ENCODE peak calls at places on chromosomes 6 and 20, in four cellular contexts. One of them, this sample, is unnamed.

GRCh38 chr20:21609221-21609620 is 95.4 kb upstream of the NKX2-2 start:
- DNase-seq in K562: no peak
- DNase-seq in H1: no peak
- DNase-seq in HepG2: peak
- DNase-seq in this sample: no peak

GRCh38 chr20:43665466-43666176 is 1.3 kb upstream of the MYBL2 start:
- DNase-seq in H1: no peak
- DNase-seq in K562: no peak
- DNase-seq in HepG2: no peak
- DNase-seq in this sample: no peak

GRCh38 chr6:22362361-22362760 is 65.5 kb upstream of the PRL start:
- DNase-seq in K562: no peak
- DNase-seq in HepG2: no peak
- DNase-seq in H1: no peak
- DNase-seq in this sample: no peak

GRCh38 chr6:57242505-57242904 is 20.4 kb upstream of the RAB23 start:
- DNase-seq in K562: no peak
- DNase-seq in HepG2: peak
- DNase-seq in H1: no peak
- DNase-seq in this sample: no peak

GRCh38 chr6:122116912-122117663 is 282.4 kb upstream of the HSF2 start:
- DNase-seq in HepG2: no peak
- DNase-seq in H1: no peak
- DNase-seq in K562: no peak
- DNase-seq in this sample: no peak

GRCh38 chr20:53069121-53069520 is 97.0 kb downstream of the TSHZ2 start:
- DNase-seq in HepG2: no peak
- DNase-seq in H1: no peak
- DNase-seq in K562: no peak
- DNase-seq in this sample: no peak

GRCh38 chr6:145137425-145137824 is 597.9 kb downstream of the EPM2A start:
- DNase-seq in HepG2: peak
- DNase-seq in H1: no peak
- DNase-seq in K562: peak
- DNase-seq in this sample: no peak

GRCh38 chr6:170393807-170394399 is 87.3 kb downstream of the FAM120B start:
- DNase-seq in K562: no peak
- DNase-seq in HepG2: no peak
- DNase-seq in H1: no peak
- DNase-seq in this sample: no peak

GRCh38 chr6:168374051-168374502 is 54.5 kb upstream of the DACT2 start:
- DNase-seq in K562: no peak
- DNase-seq in HepG2: no peak
- DNase-seq in H1: no peak
- DNase-seq in this sample: no peak

GRCh38 chr20:42483694-42484303 is 705.9 kb downstream of the PTPRT start:
- DNase-seq in K562: peak
- DNase-seq in H1: peak
- DNase-seq in HepG2: peak
- DNase-seq in this sample: no peak

GRCh38 chr20:17568972-17569471 is 853 bp upstream of the DSTN start:
- DNase-seq in H1: peak
- DNase-seq in HepG2: peak
- DNase-seq in K562: peak
- DNase-seq in this sample: no peak

GRCh38 chr20:32625996-32626395 is 40.9 kb upstream of the NOL4L start:
- DNase-seq in HepG2: no peak
- DNase-seq in H1: no peak
- DNase-seq in K562: no peak
- DNase-seq in this sample: no peak
- H3K9ac ChIP-seq in HepG2: no peak
- H3K9ac ChIP-seq in H1: no peak
- H3K9ac ChIP-seq in K562: peak
- H3K9ac ChIP-seq in this sample: no peak

DNA sequence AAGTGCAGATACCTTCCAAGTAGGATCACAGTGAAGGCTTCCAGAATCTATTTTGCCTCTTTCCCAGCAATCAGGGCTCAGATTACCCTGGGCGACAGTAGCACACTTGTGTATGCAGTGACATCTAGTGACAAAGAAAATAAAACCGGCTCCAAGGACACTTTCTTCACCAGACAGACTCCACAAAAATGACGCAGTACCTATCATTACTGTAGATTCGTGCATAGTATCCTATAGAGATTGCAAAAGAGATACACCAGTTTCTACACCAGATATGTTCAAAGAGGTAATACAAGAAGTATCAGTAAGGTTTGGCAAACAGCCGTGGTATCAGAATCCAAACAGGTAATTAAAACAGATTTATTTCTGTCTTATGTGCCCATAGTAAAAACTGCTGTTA is 600.3 kb upstream of the JAG1 start:
- DNase-seq in K562: peak
- DNase-seq in H1: no peak
- DNase-seq in HepG2: peak
- DNase-seq in this sample: no peak
- TF ChIP-seq CBX5 in K562: no peak
- TF ChIP-seq CBX5 in H1: no peak
- TF ChIP-seq CBX5 in HepG2: no peak
- TF ChIP-seq CBX5 in this sample: no peak

GRCh38 chr6:42451146-42451594 is 556 bp downstream of the TRERF1 start:
- DNase-seq in K562: no peak
- DNase-seq in HepG2: no peak
- DNase-seq in H1: no peak
- DNase-seq in this sample: no peak

GRCh38 chr6:42448391-42448790 is 3.3 kb downstream of the TRERF1 start:
- DNase-seq in HepG2: no peak
- DNase-seq in H1: no peak
- DNase-seq in K562: no peak
- DNase-seq in this sample: no peak

GRCh38 chr6:42448906-42449659 is 2.6 kb downstream of the TRERF1 start:
- DNase-seq in HepG2: no peak
- DNase-seq in K562: no peak
- DNase-seq in H1: no peak
- DNase-seq in this sample: no peak

GRCh38 chr6:42450314-42451145 is 1.2 kb downstream of the TRERF1 start:
- DNase-seq in K562: no peak
- DNase-seq in H1: no peak
- DNase-seq in HepG2: no peak
- DNase-seq in this sample: no peak

DNA sequence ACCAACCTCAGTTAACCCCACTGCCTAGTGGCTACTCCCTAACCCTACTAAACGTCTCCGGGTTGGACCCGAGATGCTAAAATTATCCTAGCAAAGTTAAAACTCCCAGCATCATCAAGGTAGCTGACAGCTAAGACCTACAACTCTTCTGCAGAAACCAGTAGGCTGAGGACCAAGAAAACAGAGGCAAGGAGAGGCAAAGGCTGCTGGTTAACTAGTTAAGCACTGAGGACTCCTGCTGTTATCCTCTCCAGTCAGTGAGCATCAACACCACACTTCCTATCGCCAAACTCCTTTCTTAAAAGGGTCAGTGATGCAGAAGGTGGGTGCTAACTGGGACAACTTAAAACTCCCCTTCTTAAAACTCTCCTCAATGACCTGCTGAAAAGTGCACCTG is 1.8 kb downstream of the TRERF1 start:
- DNase-seq in H1: no peak
- DNase-seq in HepG2: no peak
- DNase-seq in K562: no peak
- DNase-seq in this sample: no peak
- H3K9ac ChIP-seq in H1: no peak
- H3K9ac ChIP-seq in HepG2: no peak
- H3K9ac ChIP-seq in K562: no peak
- H3K9ac ChIP-seq in this sample: no peak

DNA sequence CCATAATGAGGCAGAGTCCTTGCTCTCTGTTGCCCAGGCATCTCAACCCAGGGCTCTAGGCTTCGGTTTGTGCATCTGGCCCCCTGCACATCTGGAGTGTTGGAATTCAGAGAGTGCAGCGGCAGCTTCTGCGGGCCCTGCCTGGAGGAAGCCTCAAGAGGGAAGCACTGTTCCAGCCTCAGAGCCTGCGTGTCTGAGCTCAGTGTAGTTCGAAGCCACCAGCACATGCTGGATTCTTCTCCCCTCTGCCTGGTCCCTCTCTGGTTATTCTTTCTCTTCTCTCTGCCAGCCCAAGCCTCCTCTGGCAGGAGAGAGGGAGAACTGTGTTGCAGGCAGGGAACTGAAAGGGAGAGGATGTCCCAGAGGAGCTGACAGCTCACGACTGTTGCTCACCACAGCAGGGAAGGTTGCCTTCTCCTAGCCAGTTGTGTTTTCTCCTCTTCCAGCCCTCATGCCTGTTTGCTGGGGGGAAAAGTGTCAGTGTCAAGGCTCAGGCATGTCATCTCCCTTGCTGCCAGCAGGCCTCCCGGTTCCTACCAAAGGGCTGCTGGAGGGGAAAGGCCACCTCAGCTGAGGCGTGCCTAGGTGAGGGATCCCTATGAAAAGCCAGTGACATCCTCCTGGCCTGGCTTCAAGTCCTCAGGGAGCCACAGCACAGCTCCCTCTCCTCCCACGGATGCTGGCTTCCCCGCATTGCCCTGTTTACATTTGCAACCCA is 126.0 kb upstream of the LRFN2 start:
- DNase-seq in HepG2: no peak
- DNase-seq in K562: peak
- DNase-seq in H1: no peak
- DNase-seq in this sample: no peak
- TF ChIP-seq CBX5 in HepG2: no peak
- TF ChIP-seq CBX5 in K562: no peak
- TF ChIP-seq CBX5 in H1: no peak
- TF ChIP-seq CBX5 in this sample: no peak

GRCh38 chr6:10099648-10100047 is 315.2 kb downstream of the TFAP2A start:
- DNase-seq in HepG2: no peak
- DNase-seq in H1: no peak
- DNase-seq in K562: no peak
- DNase-seq in this sample: no peak

GRCh38 chr6:10099086-10099499 is 315.8 kb downstream of the TFAP2A start:
- DNase-seq in H1: peak
- DNase-seq in HepG2: no peak
- DNase-seq in K562: peak
- DNase-seq in this sample: no peak

DNA sequence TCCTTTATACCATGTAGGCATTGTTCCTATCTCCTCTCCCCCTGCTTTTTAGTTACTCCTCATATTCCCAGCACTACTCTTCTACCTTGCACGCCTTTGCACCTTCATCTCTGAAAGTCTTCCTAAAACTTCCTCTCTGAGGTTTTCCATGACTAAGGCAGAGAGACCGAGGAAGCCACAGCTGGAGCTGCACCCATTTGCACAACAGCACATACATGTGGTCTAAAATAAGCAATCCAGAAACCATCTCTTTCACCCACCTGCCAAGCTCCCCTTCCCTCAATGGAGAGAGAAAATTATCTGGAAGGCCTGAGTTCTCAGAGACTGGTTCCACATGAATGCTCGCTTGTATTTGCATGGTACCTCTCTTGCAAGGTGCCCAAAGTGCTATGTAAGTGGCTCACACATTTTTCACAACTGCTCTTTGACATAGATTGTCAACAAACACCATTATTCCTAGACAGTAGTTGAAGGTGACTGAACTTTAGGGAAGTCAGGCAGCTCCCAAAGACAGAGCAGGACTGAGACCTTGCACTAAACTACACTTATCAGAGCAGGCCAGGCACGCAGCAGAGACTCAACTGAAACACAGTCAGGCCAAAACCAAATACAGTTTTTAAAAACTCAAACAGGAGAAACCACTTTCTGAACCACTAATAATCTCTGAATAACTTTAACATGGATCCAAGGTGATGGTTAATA is 313.2 kb downstream of the TFAP2A start:
- DNase-seq in K562: peak
- DNase-seq in H1: no peak
- DNase-seq in HepG2: no peak
- DNase-seq in this sample: no peak
- H3K9ac ChIP-seq in K562: no peak
- H3K9ac ChIP-seq in H1: no peak
- H3K9ac ChIP-seq in HepG2: no peak
- H3K9ac ChIP-seq in this sample: no peak

GRCh38 chr6:1915226-1915625 is 305.5 kb downstream of the FOXC1 start:
- DNase-seq in HepG2: no peak
- DNase-seq in K562: no peak
- DNase-seq in H1: no peak
- DNase-seq in this sample: no peak

GRCh38 chr6:1913572-1913971 is 303.9 kb downstream of the FOXC1 start:
- DNase-seq in K562: no peak
- DNase-seq in HepG2: no peak
- DNase-seq in H1: no peak
- DNase-seq in this sample: no peak

GRCh38 chr6:1916334-1916985 is 306.7 kb downstream of the FOXC1 start:
- DNase-seq in K562: no peak
- DNase-seq in HepG2: no peak
- DNase-seq in H1: no peak
- DNase-seq in this sample: no peak

GRCh38 chr6:1912731-1913130 is 303.0 kb downstream of the FOXC1 start:
- DNase-seq in K562: no peak
- DNase-seq in HepG2: no peak
- DNase-seq in H1: no peak
- DNase-seq in this sample: no peak

DNA sequence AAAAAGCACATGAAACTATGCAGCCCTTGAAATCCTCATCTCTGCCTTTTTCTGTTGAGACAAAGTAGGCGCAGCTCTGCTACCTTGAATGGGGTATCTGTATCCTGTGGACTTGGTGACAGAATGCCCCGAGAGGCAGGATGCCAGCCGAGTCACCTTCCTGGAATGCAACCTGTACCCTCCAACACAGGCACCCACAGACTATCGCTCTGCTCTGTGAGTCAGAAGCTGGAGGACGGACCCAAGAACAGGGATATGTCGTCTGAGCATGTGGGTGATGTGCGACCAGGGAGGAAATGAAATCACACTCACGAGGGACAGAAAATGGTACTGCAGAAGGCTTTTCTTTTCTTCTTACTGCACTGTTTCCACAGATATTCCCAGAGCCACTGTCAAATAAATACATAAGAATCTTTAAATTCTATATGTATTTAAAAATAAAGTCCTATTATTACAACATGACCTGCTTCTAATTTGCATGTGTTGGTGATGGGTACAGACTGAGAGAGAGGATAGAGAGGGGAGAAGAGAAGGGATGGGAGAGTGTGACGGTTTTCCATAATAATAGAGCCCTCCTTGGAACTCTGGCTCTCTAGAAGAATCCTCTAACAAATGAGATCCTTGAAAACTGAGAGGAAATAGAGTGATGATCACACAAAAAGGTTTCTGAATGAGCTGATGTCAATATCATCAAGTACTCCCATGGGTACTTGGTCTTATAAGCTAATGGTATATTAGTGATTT is 308.1 kb downstream of the FOXC1 start:
- DNase-seq in HepG2: peak
- DNase-seq in H1: no peak
- DNase-seq in K562: no peak
- DNase-seq in this sample: no peak
- TF ChIP-seq CBX5 in HepG2: no peak
- TF ChIP-seq CBX5 in H1: no peak
- TF ChIP-seq CBX5 in K562: no peak
- TF ChIP-seq CBX5 in this sample: no peak

This sample was measured in GM12878.